ENCODE peak calls at places on chromosomes 16 and 17, in six cellular contexts. N, K, R, X, L and M are unnamed samples.
A peak's percentile ranks its signal among the peaks of the same experiment; 100 is the strongest.

GRCh38 chr16:14015948-14016347 is 55.2 kb upstream of the MRTFB start:
- DNase-seq in X (no peak), N (no peak), L (no peak), R (no peak), K (no peak), M (no peak)

GRCh38 chr16:57041182-57042156 is 50.9 kb upstream of the CPNE2 start:
- DNase-seq in X (peak; percentile 38), R (no peak), N (peak; percentile 51), L (no peak), K (no peak), M (peak; percentile 57)

GRCh38 chr16:14470788-14471187 is 159.3 kb downstream of the PARN start:
- DNase-seq in N (no peak), X (no peak), K (no peak), L (no peak), R (no peak), M (no peak)

GRCh38 chr16:85678821-85679220 is 9.9 kb downstream of the GINS2 start:
- DNase-seq in K (no peak), X (peak; percentile 47), L (no peak), R (no peak), N (no peak), M (peak; percentile 70)

GRCh38 chr17:77400445-77400870 is 259.7 kb downstream of the SEC14L1 start:
- DNase-seq in N (peak; percentile 64), X (no peak), R (peak; percentile 55), L (peak; percentile 35), K (peak; percentile 79), M (no peak)

GRCh38 chr16:81526935-81527334 is 82.3 kb downstream of the CMIP start:
- DNase-seq in K (no peak), L (no peak), R (no peak), N (no peak), X (no peak), M (no peak)

GRCh38 chr17:68101992-68102758 is 66.6 kb downstream of the KPNA2 start:
- DNase-seq in R (no peak), X (peak; percentile 57), N (no peak), K (no peak), L (peak; percentile 60), M (peak; percentile 47)

GRCh38 chr16:14310519-14310991 is 239.4 kb downstream of the MRTFB start:
- DNase-seq in N (no peak), L (no peak), K (no peak), X (peak; percentile 32), R (no peak), M (peak; percentile 44)

GRCh38 chr17:55154101-55154500 is 110.7 kb upstream of the HLF start:
- DNase-seq in K (no peak), R (no peak), L (no peak), X (no peak), N (no peak), M (no peak)

GRCh38 chr16:31696968-31697743 is 169.5 kb downstream of the AHSP start:
- DNase-seq in N (no peak), K (peak; percentile 89), X (no peak), L (peak; percentile 34), R (peak; percentile 39), M (no peak)

GRCh38 chr17:8994319-8994718 is 27.0 kb upstream of the NTN1 start:
- DNase-seq in X (peak; percentile 62), K (peak; percentile 30), L (peak; percentile 1), N (peak; percentile 51), R (peak; percentile 48), M (peak; percentile 59)

GRCh38 chr16:78133919-78134318 is 34.5 kb downstream of the WWOX start:
- DNase-seq in L (peak; percentile 76), K (no peak), X (no peak), N (no peak), R (no peak), M (no peak)

GRCh38 chr17:14744716-14745115 is 443.8 kb downstream of the HS3ST3B1 start:
- DNase-seq in K (no peak), R (no peak), X (no peak), L (no peak), N (no peak), M (no peak)

GRCh38 chr17:65294184-65294719 is 157.1 kb downstream of the RGS9 start:
- DNase-seq in X (peak; percentile 74), K (peak; percentile 85), L (peak; percentile 85), R (peak; percentile 13), N (peak; percentile 28), M (peak; percentile 75)

GRCh38 chr16:9138731-9139501 is 47.5 kb downstream of the HAPSTR1 start:
- DNase-seq in N (peak; percentile 49), X (peak; percentile 79), R (peak; percentile 30), K (peak; percentile 40), L (peak; percentile 49), M (peak; percentile 68)

GRCh38 chr17:59853168-59853918 is 39.4 kb downstream of the TUBD1 start:
- DNase-seq in X (peak; percentile 76), N (no peak), L (peak; percentile 96), R (no peak), K (no peak), M (peak; percentile 83)

GRCh38 chr17:41307647-41308046 is 1.5 kb downstream of the KRTAP16-1 start:
- DNase-seq in L (peak; percentile 24), N (no peak), K (no peak), X (no peak), R (no peak), M (no peak)

GRCh38 chr16:72033437-72033836 is 20.9 kb upstream of the HP start:
- DNase-seq in N (no peak), L (no peak), K (no peak), X (no peak), R (no peak), M (no peak)

GRCh38 chr17:40304464-40304863 is 4.5 kb upstream of the RARA start:
- DNase-seq in N (no peak), X (no peak), L (no peak), K (no peak), R (no peak), M (no peak)

GRCh38 chr17:57104461-57105175 is 19.6 kb downstream of the AKAP1 start:
- DNase-seq in N (no peak), L (no peak), X (no peak), R (no peak), K (no peak), M (no peak)

GRCh38 chr16:11585460-11586374 is 1.0 kb downstream of the LITAF start:
- DNase-seq in N (no peak), L (no peak), R (no peak), X (peak; percentile 60), K (no peak), M (peak; percentile 51)

GRCh38 chr17:59641799-59642484 is 22.2 kb downstream of the CLTC start:
- DNase-seq in X (no peak), R (no peak), K (peak; percentile 93), L (no peak), N (no peak), M (no peak)

GRCh38 chr17:2137342-2138098 is 82.6 kb downstream of the HIC1 start:
- DNase-seq in L (no peak), X (no peak), N (no peak), K (no peak), R (no peak), M (peak; percentile 30)

GRCh38 chr16:66168777-66169176 is 197.7 kb upstream of the CDH5 start:
- DNase-seq in X (no peak), L (no peak), R (no peak), K (no peak), N (no peak), M (no peak)

GRCh38 chr16:78894872-78895271 is 705.7 kb downstream of the MAF start:
- DNase-seq in K (no peak), X (no peak), N (no peak), L (no peak), R (no peak), M (no peak)

GRCh38 chr17:30450125-30451027 is 26.8 kb upstream of the GOSR1 start:
- DNase-seq in N (no peak), X (no peak), R (no peak), L (no peak), K (no peak), M (no peak)

GRCh38 chr17:81551458-81552243 is 502 bp downstream of the FAAP100 start:
- DNase-seq in N (no peak), L (no peak), X (peak; percentile 65), R (no peak), K (no peak), M (peak; percentile 54)

GRCh38 chr16:81551141-81551808 is 106.7 kb downstream of the CMIP start:
- DNase-seq in N (no peak), R (peak; percentile 29), K (peak; percentile 92), X (no peak), L (no peak), M (no peak)

GRCh38 chr17:81885454-81885853 is 5.9 kb downstream of the ALYREF start:
- DNase-seq in K (no peak), X (no peak), N (no peak), L (no peak), R (no peak), M (no peak)

GRCh38 chr17:56173958-56174357 is 20.7 kb downstream of the ANKFN1 start:
- DNase-seq in K (peak; percentile 5), X (no peak), L (no peak), R (no peak), N (no peak), M (no peak)